ENCODE peak calls at places on chromosomes 11 and 22, in five cellular contexts. P is upper lobe of left lung, T is cardiac muscle cell, G is bronchial epithelial cell, F is heart left ventricle. O is an unnamed sample.
A peak's percentile ranks its signal among the peaks of the same experiment; 100 is the strongest.

GRCh38 chr11:88421530-88421929 is 84.0 kb upstream of the CTSC start:
- DNase-seq in P (peak; percentile 64), T (peak; percentile 66), G (peak; percentile 91), F (peak; percentile 45), O (no peak)

GRCh38 chr11:17556999-17557398 is 9.9 kb downstream of the OTOG start:
- DNase-seq in P (peak; percentile 12), T (no peak), G (no peak), F (no peak), O (no peak)

GRCh38 chr11:56917708-56918450 is 70.8 kb upstream of the OR5AK2 start:
- DNase-seq in P (no peak), T (no peak), G (no peak), F (no peak), O (no peak)

GRCh38 chr11:102974552-102975280 is 19.2 kb upstream of the MMP13 start:
- DNase-seq in P (no peak), T (peak; percentile 47), G (peak; percentile 86), F (no peak), O (no peak)

GRCh38 chr11:34536056-34536455 is 22.5 kb upstream of the ELF5 start:
- DNase-seq in P (no peak), T (no peak), G (no peak), F (no peak), O (no peak)

GRCh38 chr11:13012037-13012693 is 3.0 kb downstream of the RASSF10 start:
- DNase-seq in P (peak; percentile 21), T (peak; percentile 27), G (no peak), F (no peak), O (peak; percentile 38)

GRCh38 chr22:42368379-42369249 is 63.6 kb downstream of the NFAM1 start:
- DNase-seq in P (peak; percentile 36), T (no peak), G (no peak), F (no peak), O (peak; percentile 52)

GRCh38 chr11:10072142-10072541 is 221.9 kb downstream of the SBF2 start:
- DNase-seq in P (no peak), T (peak; percentile 9), G (no peak), F (no peak), O (no peak)

GRCh38 chr11:61293869-61294716 is 1.0 kb downstream of the VWCE start:
- DNase-seq in P (no peak), T (peak; percentile 64), G (peak; percentile 22), F (peak; percentile 52), O (peak; percentile 89)

GRCh38 chr11:125071408-125071807 is 8.3 kb downstream of the SLC37A2 start:
- DNase-seq in P (no peak), T (no peak), G (no peak), F (no peak), O (no peak)

GRCh38 chr22:44427506-44428470 is 70.2 kb downstream of the RTL6 start:
- DNase-seq in P (no peak), T (no peak), G (no peak), F (no peak), O (no peak)

GRCh38 chr11:128039140-128040021 is 548.0 kb downstream of the ETS1 start:
- DNase-seq in P (peak; percentile 75), T (peak; percentile 90), G (peak; percentile 83), F (peak; percentile 34), O (no peak)

GRCh38 chr11:88312665-88313064 is 24.9 kb downstream of the CTSC start:
- DNase-seq in P (no peak), T (peak; percentile 42), G (no peak), F (no peak), O (no peak)

GRCh38 chr11:45174168-45174835 is 27.9 kb downstream of the PRDM11 start:
- DNase-seq in P (no peak), T (no peak), G (no peak), F (no peak), O (no peak)

GRCh38 chr11:23846902-23847422 is 649.9 kb upstream of the LUZP2 start:
- DNase-seq in P (no peak), T (peak; percentile 49), G (no peak), F (no peak), O (no peak)

GRCh38 chr11:66970371-66970807 is 4.7 kb upstream of the C11orf86 start:
- DNase-seq in P (no peak), T (no peak), G (peak; percentile 88), F (no peak), O (no peak)

GRCh38 chr11:24496728-24497396 is at the start of gene LUZP2:
- DNase-seq in P (no peak), T (peak; percentile 38), G (peak; percentile 28), F (peak; percentile 25), O (peak; percentile 17)

GRCh38 chr11:107576497-107577086 is 11.1 kb upstream of the ALKBH8 start:
- DNase-seq in P (peak; percentile 44), T (peak; percentile 66), G (peak; percentile 41), F (no peak), O (no peak)

GRCh38 chr11:118939948-118940598 is 14.3 kb upstream of the BCL9L start:
- DNase-seq in P (no peak), T (peak; percentile 65), G (no peak), F (no peak), O (no peak)

GRCh38 chr11:292211-293121 is 3.5 kb downstream of the PGGHG start:
- DNase-seq in P (no peak), T (no peak), G (no peak), F (peak; percentile 24), O (peak; percentile 53)

GRCh38 chr11:34269031-34269430 is 88.8 kb downstream of the ABTB2 start:
- DNase-seq in P (no peak), T (no peak), G (no peak), F (no peak), O (no peak)

GRCh38 chr11:6635082-6635932 is 16.1 kb upstream of the TPP1 start:
- DNase-seq in P (no peak), T (peak; percentile 70), G (no peak), F (peak; percentile 77), O (peak; percentile 76)

GRCh38 chr11:111937859-111938258 is 716 bp downstream of the DIXDC1 start:
- DNase-seq in P (no peak), T (no peak), G (no peak), F (no peak), O (no peak)

GRCh38 chr22:22377335-22377734 is 131.2 kb downstream of the ZNF280B start:
- DNase-seq in P (no peak), T (no peak), G (no peak), F (no peak), O (no peak)

GRCh38 chr11:65448074-65448417 is 25.4 kb downstream of the NEAT1 start:
- DNase-seq in P (no peak), T (peak; percentile 55), G (no peak), F (no peak), O (no peak)

GRCh38 chr22:32558681-32559355 is 84.2 kb downstream of the FBXO7 start:
- DNase-seq in P (peak; percentile 49), T (peak; percentile 39), G (peak; percentile 91), F (peak; percentile 83), O (peak; percentile 87)

GRCh38 chr11:131671764-131672163 is 301.3 kb downstream of the NTM start:
- DNase-seq in P (no peak), T (no peak), G (no peak), F (no peak), O (no peak)

GRCh38 chr22:24952837-24953293 is 349 bp downstream of the KIAA1671 start:
- DNase-seq in P (peak; percentile 73), T (peak; percentile 57), G (peak; percentile 54), F (peak; percentile 41), O (no peak)

DNA sequence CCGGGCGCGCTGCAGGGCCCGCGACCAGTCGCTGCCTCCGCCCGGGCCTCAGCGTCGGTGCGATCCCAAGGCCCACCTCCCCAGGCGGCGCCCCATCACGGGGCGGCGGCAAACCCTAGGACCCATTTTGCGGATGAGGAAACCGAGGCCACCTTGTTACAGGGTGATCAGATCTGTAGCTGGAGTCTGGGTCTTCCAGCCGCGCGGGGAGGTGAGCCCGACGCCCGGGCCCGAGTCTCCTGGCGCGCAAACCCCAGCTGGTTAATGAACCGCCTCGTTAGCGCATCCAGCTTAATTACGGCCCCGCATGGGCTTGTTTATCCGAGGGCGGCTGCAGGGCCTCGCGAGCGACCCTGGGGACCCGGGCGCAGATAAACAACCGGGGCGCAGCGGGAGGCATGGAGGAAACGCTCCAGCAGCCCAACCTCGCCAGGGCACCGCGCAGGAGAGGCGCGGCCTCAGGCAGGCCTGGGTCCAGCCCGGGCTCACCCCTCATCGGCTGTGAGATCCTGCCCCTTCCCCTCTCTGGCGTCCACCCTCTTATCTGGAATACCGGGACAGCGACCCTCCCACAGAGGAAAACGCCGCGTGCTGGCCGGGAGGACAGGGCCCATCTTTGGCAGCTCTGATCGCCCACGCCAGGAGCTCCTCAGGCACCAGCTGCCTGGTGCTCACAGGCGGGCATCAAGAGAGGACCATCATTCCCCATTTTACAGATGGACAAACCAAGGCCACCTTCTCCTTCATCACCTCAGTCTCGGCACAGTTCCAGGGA is 14.7 kb downstream of the OTUB1 start:
- DNase-seq in P (no peak), T (no peak), G (no peak), F (no peak), O (no peak)
- H3K4me3 ChIP-seq in P (peak overlapping the region; percentile 40), T (no peak overlapping the region), G (peak overlapping the region; percentile 18), F (peak overlapping the region; percentile 47), O (peak overlapping the region; percentile 37)

GRCh38 chr11:95791385-95792033 is 1.2 kb downstream of the CEP57 start:
- DNase-seq in P (no peak), T (no peak), G (peak; percentile 26), F (no peak), O (no peak)

GRCh38 chr11:95792700-95793099 is 2.4 kb downstream of the CEP57 start:
- DNase-seq in P (no peak), T (no peak), G (no peak), F (no peak), O (no peak)

GRCh38 chr11:95790933-95791247 is 592 bp downstream of the CEP57 start:
- DNase-seq in P (peak; percentile 90), T (peak; percentile 72), G (peak; percentile 70), F (peak; percentile 53), O (peak; percentile 79)

GRCh38 chr11:95793111-95793510 is 2.8 kb downstream of the CEP57 start:
- DNase-seq in P (no peak), T (peak; percentile 6), G (no peak), F (no peak), O (no peak)

GRCh38 chr11:95792200-95792599 is 1.9 kb downstream of the CEP57 start:
- DNase-seq in P (no peak), T (no peak), G (no peak), F (no peak), O (no peak)
- H3K4me3 ChIP-seq in P (no peak overlapping the region), T (peak overlapping the region; percentile 92), G (no peak overlapping the region), F (no peak overlapping the region), O (no peak overlapping the region)

DNA sequence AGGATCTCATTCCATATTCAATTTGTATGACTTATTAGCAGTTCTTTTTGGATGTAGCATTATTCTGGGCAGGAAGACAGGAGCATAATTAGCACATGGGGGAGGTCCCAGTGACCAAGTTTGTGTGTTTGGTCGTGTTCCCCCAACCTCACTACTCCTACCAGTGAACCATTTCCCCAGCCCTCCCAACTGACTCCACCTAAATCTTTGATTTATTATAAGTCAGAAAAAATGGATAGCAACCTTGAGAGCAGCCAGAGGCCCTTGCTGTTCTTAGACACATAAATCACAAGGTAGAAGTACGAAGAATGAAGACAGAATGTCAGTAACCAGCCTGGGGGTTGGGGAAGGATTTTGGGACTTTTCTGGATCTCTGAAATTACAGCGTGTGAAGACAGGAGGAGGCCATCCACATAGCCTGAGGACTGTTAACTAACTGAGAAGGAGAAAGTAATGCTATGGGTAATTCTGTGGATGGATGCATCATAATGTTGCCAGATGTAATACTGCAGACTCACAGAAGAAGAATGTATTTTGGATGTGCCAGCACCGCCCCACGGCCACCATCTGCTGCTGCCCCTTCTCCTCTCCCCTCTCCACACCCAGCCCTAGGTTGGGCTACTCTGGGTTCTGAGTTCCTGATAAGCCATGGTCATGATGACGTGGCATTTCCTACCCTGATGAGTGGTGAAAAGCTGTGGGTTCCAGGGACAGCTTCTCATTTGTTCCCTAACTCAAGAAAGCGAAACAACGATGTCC is 124.3 kb upstream of the TTC12 start:
- DNase-seq in P (peak; percentile 28), T (peak; percentile 92), G (peak; percentile 84), F (peak; percentile 65), O (peak; percentile 81)
- H3K4me3 ChIP-seq in P (no peak overlapping the region), T (no peak overlapping the region), G (no peak overlapping the region), F (no peak overlapping the region), O (no peak overlapping the region)

GRCh38 chr11:78427615-78428272 is 10.1 kb upstream of the GAB2 start:
- DNase-seq in P (no peak), T (no peak), G (peak; percentile 81), F (no peak), O (no peak)
- H3K4me3 ChIP-seq in P (no peak overlapping the region), T (no peak overlapping the region), G (no peak overlapping the region), F (no peak overlapping the region), O (no peak overlapping the region)